ENCODE peak calls at places on chromosomes 6 and 20, in eight cellular contexts. One of them, this sample, is unnamed.

GRCh38 chr20:46545077-46545826 is 5.2 kb downstream of the OCSTAMP start:
- DNase-seq in heart left ventricle: no peak
- DNase-seq in CD4-positive, alpha-beta T cell: no peak
- DNase-seq in coronary artery: no peak
- DNase-seq in activated naive CD4-positive, alpha-beta T cell: no peak
- DNase-seq in NAMALWA: no peak
- DNase-seq in Right ventricle myocardium superior: no peak
- DNase-seq in stomach: no peak
- DNase-seq in this sample: peak

GRCh38 chr6:66930559-66931290 is 1223.7 kb upstream of the EYS start:
- DNase-seq in heart left ventricle: no peak
- DNase-seq in CD4-positive, alpha-beta T cell: no peak
- DNase-seq in coronary artery: no peak
- DNase-seq in activated naive CD4-positive, alpha-beta T cell: no peak
- DNase-seq in NAMALWA: no peak
- DNase-seq in Right ventricle myocardium superior: no peak
- DNase-seq in stomach: no peak
- DNase-seq in this sample: peak

GRCh38 chr6:18323935-18324707 is 59.8 kb upstream of the DEK start:
- DNase-seq in heart left ventricle: no peak
- DNase-seq in CD4-positive, alpha-beta T cell: no peak
- DNase-seq in coronary artery: no peak
- DNase-seq in activated naive CD4-positive, alpha-beta T cell: no peak
- DNase-seq in NAMALWA: peak
- DNase-seq in Right ventricle myocardium superior: no peak
- DNase-seq in stomach: no peak
- DNase-seq in this sample: peak

GRCh38 chr20:34970193-34971037 is 14.7 kb downstream of the MYH7B start:
- DNase-seq in heart left ventricle: no peak
- DNase-seq in CD4-positive, alpha-beta T cell: no peak
- DNase-seq in coronary artery: no peak
- DNase-seq in activated naive CD4-positive, alpha-beta T cell: no peak
- DNase-seq in NAMALWA: no peak
- DNase-seq in Right ventricle myocardium superior: no peak
- DNase-seq in stomach: no peak
- DNase-seq in this sample: no peak

GRCh38 chr20:13212750-13213149 is 8.3 kb upstream of the ISM1 start:
- DNase-seq in heart left ventricle: no peak
- DNase-seq in CD4-positive, alpha-beta T cell: no peak
- DNase-seq in coronary artery: no peak
- DNase-seq in activated naive CD4-positive, alpha-beta T cell: no peak
- DNase-seq in NAMALWA: no peak
- DNase-seq in Right ventricle myocardium superior: no peak
- DNase-seq in stomach: no peak
- DNase-seq in this sample: no peak

GRCh38 chr20:17161661-17162410 is 65.0 kb upstream of the PCSK2 start:
- DNase-seq in heart left ventricle: no peak
- DNase-seq in CD4-positive, alpha-beta T cell: no peak
- DNase-seq in coronary artery: no peak
- DNase-seq in activated naive CD4-positive, alpha-beta T cell: no peak
- DNase-seq in NAMALWA: no peak
- DNase-seq in Right ventricle myocardium superior: no peak
- DNase-seq in stomach: no peak
- DNase-seq in this sample: no peak

GRCh38 chr20:54049156-54049555 is 21.2 kb downstream of the BCAS1 start:
- DNase-seq in heart left ventricle: no peak
- DNase-seq in CD4-positive, alpha-beta T cell: no peak
- DNase-seq in coronary artery: no peak
- DNase-seq in activated naive CD4-positive, alpha-beta T cell: no peak
- DNase-seq in NAMALWA: no peak
- DNase-seq in Right ventricle myocardium superior: no peak
- DNase-seq in stomach: no peak
- DNase-seq in this sample: no peak

GRCh38 chr6:132235596-132236280 is 165.5 kb downstream of the MOXD1 start:
- DNase-seq in heart left ventricle: no peak
- DNase-seq in CD4-positive, alpha-beta T cell: no peak
- DNase-seq in coronary artery: no peak
- DNase-seq in activated naive CD4-positive, alpha-beta T cell: no peak
- DNase-seq in NAMALWA: no peak
- DNase-seq in Right ventricle myocardium superior: no peak
- DNase-seq in stomach: no peak
- DNase-seq in this sample: no peak

GRCh38 chr6:159572344-159573120 is 120.5 kb downstream of the SOD2 start:
- DNase-seq in heart left ventricle: no peak
- DNase-seq in CD4-positive, alpha-beta T cell: no peak
- DNase-seq in coronary artery: no peak
- DNase-seq in activated naive CD4-positive, alpha-beta T cell: no peak
- DNase-seq in NAMALWA: no peak
- DNase-seq in Right ventricle myocardium superior: no peak
- DNase-seq in stomach: no peak
- DNase-seq in this sample: no peak

GRCh38 chr6:31070711-31071197 is 41.6 kb downstream of the C6orf15 start:
- DNase-seq in heart left ventricle: no peak
- DNase-seq in CD4-positive, alpha-beta T cell: no peak
- DNase-seq in coronary artery: no peak
- DNase-seq in activated naive CD4-positive, alpha-beta T cell: no peak
- DNase-seq in NAMALWA: peak
- DNase-seq in Right ventricle myocardium superior: peak
- DNase-seq in stomach: peak
- DNase-seq in this sample: peak

GRCh38 chr6:28758046-28758817 is 165.6 kb downstream of the TRIM27 start:
- DNase-seq in heart left ventricle: no peak
- DNase-seq in CD4-positive, alpha-beta T cell: no peak
- DNase-seq in coronary artery: no peak
- DNase-seq in activated naive CD4-positive, alpha-beta T cell: no peak
- DNase-seq in NAMALWA: peak
- DNase-seq in Right ventricle myocardium superior: no peak
- DNase-seq in stomach: no peak
- DNase-seq in this sample: peak

GRCh38 chr6:80331522-80331921 is 225.1 kb downstream of the BCKDHB start:
- DNase-seq in heart left ventricle: no peak
- DNase-seq in CD4-positive, alpha-beta T cell: no peak
- DNase-seq in coronary artery: no peak
- DNase-seq in activated naive CD4-positive, alpha-beta T cell: no peak
- DNase-seq in NAMALWA: no peak
- DNase-seq in Right ventricle myocardium superior: no peak
- DNase-seq in stomach: no peak
- DNase-seq in this sample: no peak

GRCh38 chr6:43924222-43924702 is 154.3 kb downstream of the VEGFA start:
- DNase-seq in heart left ventricle: no peak
- DNase-seq in CD4-positive, alpha-beta T cell: peak
- DNase-seq in coronary artery: no peak
- DNase-seq in activated naive CD4-positive, alpha-beta T cell: peak
- DNase-seq in NAMALWA: no peak
- DNase-seq in Right ventricle myocardium superior: no peak
- DNase-seq in stomach: peak
- DNase-seq in this sample: peak

GRCh38 chr20:64041781-64042771 is 6.1 kb downstream of the C20orf204 start:
- DNase-seq in heart left ventricle: no peak
- DNase-seq in CD4-positive, alpha-beta T cell: no peak
- DNase-seq in coronary artery: no peak
- DNase-seq in activated naive CD4-positive, alpha-beta T cell: no peak
- DNase-seq in NAMALWA: no peak
- DNase-seq in Right ventricle myocardium superior: no peak
- DNase-seq in stomach: no peak
- DNase-seq in this sample: no peak

GRCh38 chr20:37838769-37839431 is 64.0 kb upstream of the VSTM2L start:
- DNase-seq in heart left ventricle: no peak
- DNase-seq in CD4-positive, alpha-beta T cell: no peak
- DNase-seq in coronary artery: no peak
- DNase-seq in activated naive CD4-positive, alpha-beta T cell: no peak
- DNase-seq in NAMALWA: no peak
- DNase-seq in Right ventricle myocardium superior: no peak
- DNase-seq in stomach: no peak
- DNase-seq in this sample: no peak

GRCh38 chr20:23946206-23946605 is 42.4 kb downstream of the GGTLC1 start:
- DNase-seq in heart left ventricle: no peak
- DNase-seq in CD4-positive, alpha-beta T cell: no peak
- DNase-seq in coronary artery: no peak
- DNase-seq in activated naive CD4-positive, alpha-beta T cell: no peak
- DNase-seq in NAMALWA: no peak
- DNase-seq in Right ventricle myocardium superior: no peak
- DNase-seq in stomach: no peak
- DNase-seq in this sample: no peak

GRCh38 chr20:46674253-46675083 is 14.8 kb downstream of the TP53RK start:
- DNase-seq in heart left ventricle: no peak
- DNase-seq in CD4-positive, alpha-beta T cell: no peak
- DNase-seq in coronary artery: no peak
- DNase-seq in activated naive CD4-positive, alpha-beta T cell: no peak
- DNase-seq in NAMALWA: no peak
- DNase-seq in Right ventricle myocardium superior: no peak
- DNase-seq in stomach: no peak
- DNase-seq in this sample: no peak

GRCh38 chr6:122400467-122401089 is 1.1 kb downstream of the HSF2 start:
- DNase-seq in heart left ventricle: no peak
- DNase-seq in CD4-positive, alpha-beta T cell: no peak
- DNase-seq in coronary artery: no peak
- DNase-seq in activated naive CD4-positive, alpha-beta T cell: no peak
- DNase-seq in NAMALWA: peak
- DNase-seq in Right ventricle myocardium superior: no peak
- DNase-seq in stomach: no peak
- DNase-seq in this sample: peak

GRCh38 chr6:113818528-113818927 is 38.6 kb upstream of the MARCKS start:
- DNase-seq in heart left ventricle: no peak
- DNase-seq in CD4-positive, alpha-beta T cell: no peak
- DNase-seq in coronary artery: no peak
- DNase-seq in activated naive CD4-positive, alpha-beta T cell: no peak
- DNase-seq in NAMALWA: peak
- DNase-seq in Right ventricle myocardium superior: no peak
- DNase-seq in stomach: no peak
- DNase-seq in this sample: no peak

GRCh38 chr6:18507018-18507415 is 119.9 kb downstream of the RNF144B start:
- DNase-seq in heart left ventricle: no peak
- DNase-seq in CD4-positive, alpha-beta T cell: no peak
- DNase-seq in coronary artery: no peak
- DNase-seq in activated naive CD4-positive, alpha-beta T cell: no peak
- DNase-seq in NAMALWA: peak
- DNase-seq in Right ventricle myocardium superior: no peak
- DNase-seq in stomach: no peak
- DNase-seq in this sample: no peak

GRCh38 chr6:90362273-90362672 is 65.6 kb upstream of the BACH2 start:
- DNase-seq in heart left ventricle: no peak
- DNase-seq in CD4-positive, alpha-beta T cell: no peak
- DNase-seq in coronary artery: no peak
- DNase-seq in activated naive CD4-positive, alpha-beta T cell: no peak
- DNase-seq in NAMALWA: no peak
- DNase-seq in Right ventricle myocardium superior: no peak
- DNase-seq in stomach: no peak
- DNase-seq in this sample: no peak

GRCh38 chr20:21100590-21101452 is 5.3 kb downstream of the LINC00237 start:
- DNase-seq in heart left ventricle: no peak
- DNase-seq in CD4-positive, alpha-beta T cell: no peak
- DNase-seq in coronary artery: no peak
- DNase-seq in activated naive CD4-positive, alpha-beta T cell: no peak
- DNase-seq in NAMALWA: no peak
- DNase-seq in Right ventricle myocardium superior: no peak
- DNase-seq in stomach: no peak
- DNase-seq in this sample: no peak

GRCh38 chr6:35142578-35142977 is 1.4 kb upstream of the TCP11 start:
- DNase-seq in heart left ventricle: no peak
- DNase-seq in CD4-positive, alpha-beta T cell: no peak
- DNase-seq in coronary artery: no peak
- DNase-seq in activated naive CD4-positive, alpha-beta T cell: no peak
- DNase-seq in NAMALWA: no peak
- DNase-seq in Right ventricle myocardium superior: no peak
- DNase-seq in stomach: no peak
- DNase-seq in this sample: peak

GRCh38 chr6:18263561-18264337 is 581 bp downstream of the DEK start:
- DNase-seq in heart left ventricle: peak
- DNase-seq in CD4-positive, alpha-beta T cell: peak
- DNase-seq in coronary artery: peak
- DNase-seq in activated naive CD4-positive, alpha-beta T cell: no peak
- DNase-seq in NAMALWA: peak
- DNase-seq in Right ventricle myocardium superior: peak
- DNase-seq in stomach: peak
- DNase-seq in this sample: peak

GRCh38 chr6:157667211-157668033 is 155.6 kb upstream of the SNX9 start:
- DNase-seq in heart left ventricle: no peak
- DNase-seq in CD4-positive, alpha-beta T cell: peak
- DNase-seq in coronary artery: no peak
- DNase-seq in activated naive CD4-positive, alpha-beta T cell: peak
- DNase-seq in NAMALWA: peak
- DNase-seq in Right ventricle myocardium superior: no peak
- DNase-seq in stomach: peak
- DNase-seq in this sample: peak

GRCh38 chr20:18831830-18832229 is 18.2 kb downstream of the SCP2D1 start:
- DNase-seq in heart left ventricle: no peak
- DNase-seq in CD4-positive, alpha-beta T cell: no peak
- DNase-seq in coronary artery: no peak
- DNase-seq in activated naive CD4-positive, alpha-beta T cell: no peak
- DNase-seq in NAMALWA: no peak
- DNase-seq in Right ventricle myocardium superior: no peak
- DNase-seq in stomach: no peak
- DNase-seq in this sample: peak

GRCh38 chr6:12348530-12349511 is 58.7 kb downstream of the EDN1 start:
- DNase-seq in heart left ventricle: no peak
- DNase-seq in CD4-positive, alpha-beta T cell: no peak
- DNase-seq in coronary artery: no peak
- DNase-seq in activated naive CD4-positive, alpha-beta T cell: no peak
- DNase-seq in NAMALWA: no peak
- DNase-seq in Right ventricle myocardium superior: no peak
- DNase-seq in stomach: peak
- DNase-seq in this sample: peak

GRCh38 chr6:39688494-39688893 is 36.7 kb downstream of the KIF6 start:
- DNase-seq in heart left ventricle: no peak
- DNase-seq in CD4-positive, alpha-beta T cell: no peak
- DNase-seq in coronary artery: no peak
- DNase-seq in activated naive CD4-positive, alpha-beta T cell: no peak
- DNase-seq in NAMALWA: no peak
- DNase-seq in Right ventricle myocardium superior: no peak
- DNase-seq in stomach: no peak
- DNase-seq in this sample: peak

GRCh38 chr6:28380381-28380780 is 19.2 kb downstream of the ZSCAN12 start:
- DNase-seq in heart left ventricle: no peak
- DNase-seq in CD4-positive, alpha-beta T cell: no peak
- DNase-seq in coronary artery: no peak
- DNase-seq in activated naive CD4-positive, alpha-beta T cell: no peak
- DNase-seq in NAMALWA: no peak
- DNase-seq in Right ventricle myocardium superior: no peak
- DNase-seq in stomach: no peak
- DNase-seq in this sample: no peak

GRCh38 chr20:56181593-56181992 is 66.9 kb upstream of the MC3R start:
- DNase-seq in heart left ventricle: no peak
- DNase-seq in CD4-positive, alpha-beta T cell: no peak
- DNase-seq in coronary artery: no peak
- DNase-seq in activated naive CD4-positive, alpha-beta T cell: no peak
- DNase-seq in NAMALWA: no peak
- DNase-seq in Right ventricle myocardium superior: no peak
- DNase-seq in stomach: no peak
- DNase-seq in this sample: no peak

GRCh38 chr20:32792316-32792715 is 27.4 kb upstream of the MAPRE1 start:
- DNase-seq in heart left ventricle: no peak
- DNase-seq in CD4-positive, alpha-beta T cell: peak
- DNase-seq in coronary artery: no peak
- DNase-seq in activated naive CD4-positive, alpha-beta T cell: no peak
- DNase-seq in NAMALWA: peak
- DNase-seq in Right ventricle myocardium superior: no peak
- DNase-seq in stomach: no peak
- DNase-seq in this sample: peak

GRCh38 chr6:13406781-13407180 is 78.4 kb upstream of the TBC1D7 start:
- DNase-seq in heart left ventricle: no peak
- DNase-seq in CD4-positive, alpha-beta T cell: no peak
- DNase-seq in coronary artery: no peak
- DNase-seq in activated naive CD4-positive, alpha-beta T cell: no peak
- DNase-seq in NAMALWA: no peak
- DNase-seq in Right ventricle myocardium superior: no peak
- DNase-seq in stomach: no peak
- DNase-seq in this sample: peak

GRCh38 chr6:135270676-135271536 is 89.8 kb downstream of the MYB start:
- DNase-seq in heart left ventricle: no peak
- DNase-seq in CD4-positive, alpha-beta T cell: no peak
- DNase-seq in coronary artery: no peak
- DNase-seq in activated naive CD4-positive, alpha-beta T cell: no peak
- DNase-seq in NAMALWA: no peak
- DNase-seq in Right ventricle myocardium superior: no peak
- DNase-seq in stomach: peak
- DNase-seq in this sample: no peak

GRCh38 chr6:33610779-33611421 is 10.2 kb upstream of the ITPR3 start:
- DNase-seq in heart left ventricle: no peak
- DNase-seq in CD4-positive, alpha-beta T cell: no peak
- DNase-seq in coronary artery: no peak
- DNase-seq in activated naive CD4-positive, alpha-beta T cell: no peak
- DNase-seq in NAMALWA: no peak
- DNase-seq in Right ventricle myocardium superior: peak
- DNase-seq in stomach: peak
- DNase-seq in this sample: no peak

This sample was measured in HT1080.